ENCODE peak calls at places on chromosomes 4 and X, in ten cellular contexts. I is body of pancreas; C is NCI-H1436; L is tibial nerve; Z is GM18507; G is CD4-positive, alpha-beta T cell; E is activated CD4-positive, alpha-beta T cell treated with anti-CD3 and anti-CD28 coated beads for 24 hours; F is uterus; P is NCI-H1105 treated with DMSO at 0.1 percent for 48 hours; J is amygdala. O is an unnamed sample.

GRCh38 chr4:24671824-24672223 is 87.5 kb upstream of the DHX15 start:
- DNase-seq in C (no peak), Z (no peak), I (no peak), G (no peak), L (no peak), P (no peak), F (no peak), E (no peak), J (no peak), O (no peak)

GRCh38 chr4:121326580-121326979 is 54.2 kb downstream of the QRFPR start:
- DNase-seq in F (no peak), Z (no peak), E (no peak), J (no peak), L (no peak), P (no peak), C (no peak), I (no peak), G (no peak), O (no peak)

GRCh38 chr4:5142726-5143125 is 91.4 kb downstream of the STK32B start:
- DNase-seq in L (peak; percentile 45), F (no peak), P (no peak), C (no peak), I (peak; percentile 36), E (no peak), Z (no peak), G (no peak), J (no peak), O (no peak)

GRCh38 chr4:6114181-6114580 is 86.2 kb downstream of the JAKMIP1 start:
- DNase-seq in L (no peak), P (no peak), C (no peak), J (no peak), F (no peak), E (no peak), Z (no peak), G (no peak), I (no peak), O (no peak)

GRCh38 chr4:99763635-99764101 is 53.0 kb upstream of the DAPP1 start:
- DNase-seq in I (peak; percentile 27), G (no peak), F (no peak), Z (no peak), P (no peak), L (peak; percentile 15), C (no peak), E (no peak), J (no peak), O (no peak)

GRCh38 chrX:22969416-22969815 is 30.3 kb upstream of the DDX53 start:
- DNase-seq in J (no peak), Z (no peak), G (no peak), F (no peak), I (no peak), E (no peak), L (no peak), C (no peak), P (no peak), O (no peak)

GRCh38 chr4:80111276-80111675 is 38.2 kb upstream of the ANTXR2 start:
- DNase-seq in F (no peak), G (no peak), C (no peak), P (no peak), J (no peak), L (no peak), Z (no peak), I (no peak), E (no peak), O (no peak)

GRCh38 chr4:62717144-62717543 is 1517.0 kb downstream of the ADGRL3 start:
- DNase-seq in I (no peak), L (no peak), E (no peak), J (no peak), Z (no peak), P (no peak), G (no peak), F (no peak), C (no peak), O (no peak)

GRCh38 chrX:40086569-40087335 is 11.0 kb downstream of the BCOR start:
- DNase-seq in F (no peak), J (peak; percentile 20), Z (no peak), L (no peak), I (peak; percentile 61), E (no peak), C (no peak), G (no peak), P (no peak), O (no peak)

GRCh38 chrX:155048997-155049619 is 21.8 kb downstream of the CMC4 start:
- DNase-seq in L (no peak), J (no peak), I (peak; percentile 62), G (peak; percentile 28), P (peak; percentile 52), C (peak; percentile 42), E (no peak), Z (no peak), F (no peak), O (peak; percentile 36)

GRCh38 chr4:5908836-5909235 is 15.9 kb upstream of the CRMP1 start:
- DNase-seq in C (no peak), G (no peak), J (no peak), I (no peak), L (no peak), P (no peak), Z (no peak), E (no peak), F (no peak), O (no peak)

GRCh38 chrX:44143061-44143602 is 169.9 kb upstream of the NDP start:
- DNase-seq in F (no peak), L (no peak), P (no peak), Z (no peak), I (no peak), J (no peak), G (no peak), E (no peak), C (no peak), O (no peak)

GRCh38 chrX:31092476-31092875 is 20.6 kb upstream of the FTHL17 start:
- DNase-seq in Z (no peak), E (no peak), J (no peak), L (no peak), G (no peak), P (no peak), C (no peak), I (no peak), F (no peak), O (no peak)

GRCh38 chr4:99886146-99886545 is 8.1 kb downstream of the LAMTOR3 start:
- DNase-seq in Z (no peak), E (no peak), L (no peak), P (no peak), J (no peak), F (no peak), I (no peak), G (no peak), C (no peak), O (no peak)

GRCh38 chr4:169243808-169244207 is 26.9 kb downstream of the SH3RF1 start:
- DNase-seq in L (no peak), P (no peak), Z (no peak), F (no peak), E (no peak), J (no peak), I (no peak), C (no peak), G (no peak), O (no peak)

GRCh38 chr4:82643994-82644730 is 82.4 kb upstream of the TMEM150C start:
- DNase-seq in L (no peak), F (no peak), P (no peak), J (no peak), I (no peak), Z (no peak), G (no peak), C (no peak), E (no peak), O (no peak)

GRCh38 chr4:173531085-173531965 is 1.3 kb upstream of the HAND2 start:
- DNase-seq in L (no peak), F (peak; percentile 58), J (no peak), P (no peak), C (no peak), G (no peak), I (no peak), Z (no peak), E (no peak), O (no peak)

GRCh38 chr4:6582889-6583504 is 8.0 kb downstream of the MAN2B2 start:
- DNase-seq in L (no peak), Z (no peak), G (no peak), E (no peak), I (no peak), J (no peak), F (no peak), P (no peak), C (no peak), O (no peak)

GRCh38 chr4:54090804-54091623 is 8.9 kb upstream of the GSX2 start:
- DNase-seq in E (no peak), L (no peak), P (no peak), I (peak; percentile 53), J (no peak), Z (no peak), F (peak; percentile 40), G (peak; percentile 25), C (peak; percentile 10), O (peak; percentile 82)

GRCh38 chr4:7650606-7651400 is 216.1 kb upstream of the PSAPL1 start:
- DNase-seq in G (no peak), Z (no peak), L (peak; percentile 44), I (no peak), J (no peak), C (no peak), E (no peak), F (no peak), P (no peak), O (no peak)

GRCh38 chr4:41160856-41161255 is 53.5 kb downstream of the APBB2 start:
- DNase-seq in P (no peak), E (no peak), J (no peak), Z (no peak), F (no peak), C (no peak), I (no peak), G (no peak), L (no peak), O (no peak)

GRCh38 chrX:121831601-121832000 is 784.2 kb downstream of the GLUD2 start:
- DNase-seq in Z (no peak), L (no peak), I (no peak), C (no peak), F (no peak), E (no peak), P (no peak), G (no peak), J (no peak), O (no peak)

GRCh38 chrX:42050345-42050744 is 127.0 kb upstream of the CASK start:
- DNase-seq in I (no peak), J (no peak), G (no peak), L (no peak), E (no peak), Z (no peak), P (no peak), F (no peak), C (no peak), O (no peak)

GRCh38 chrX:112011376-112011775 is 71.2 kb downstream of the TRPC5 start:
- DNase-seq in I (no peak), C (no peak), F (no peak), P (no peak), G (no peak), L (no peak), Z (no peak), J (no peak), E (no peak), O (no peak)

GRCh38 chr4:48909697-48910096 is 3.1 kb upstream of the OCIAD2 start:
- DNase-seq in J (no peak), F (peak; percentile 37), E (peak; percentile 45), C (no peak), G (no peak), P (no peak), L (no peak), Z (no peak), I (no peak), O (no peak)

GRCh38 chrX:110409925-110410324 is 51.3 kb downstream of the RTL9 start:
- DNase-seq in I (no peak), J (no peak), C (no peak), L (no peak), P (no peak), Z (no peak), E (no peak), F (no peak), G (no peak), O (no peak)

GRCh38 chr4:2791518-2792395 is 1.1 kb upstream of the SH3BP2 start:
- DNase-seq in Z (no peak), P (no peak), I (no peak), C (no peak), J (no peak), L (no peak), F (peak; percentile 17), G (no peak), E (no peak), O (no peak)

GRCh38 chr4:95549246-95550138 is 719 bp upstream of the UNC5C start:
- DNase-seq in C (no peak), F (peak; percentile 55), P (peak; percentile 13), G (no peak), J (peak; percentile 91), L (peak; percentile 25), Z (no peak), I (peak; percentile 31), E (no peak), O (no peak)